ENCODE peak calls at places on chromosomes 12 and 14, in five cellular contexts. S is heart left ventricle, H is tibial nerve, T is transverse colon, V is Peyer's patch. J is an unnamed sample.
A peak's percentile ranks its signal among the peaks of the same experiment; 100 is the strongest.

GRCh38 chr14:104546021-104546491 is 33.5 kb upstream of the C14orf180 start:
- DNase-seq in S (peak; percentile 30), H (no peak), T (no peak), V (peak; percentile 34), J (peak; percentile 11)

GRCh38 chr14:49769171-49769570 is 1.2 kb downstream of the KLHDC2 start:
- DNase-seq in S (no peak), H (no peak), T (peak; percentile 40), V (no peak), J (no peak)

GRCh38 chr12:46368138-46368537 is 4.4 kb downstream of the SLC38A2 start:
- DNase-seq in S (no peak), H (no peak), T (no peak), V (no peak), J (no peak)

GRCh38 chr14:31935406-31935805 is 141.7 kb upstream of the ARHGAP5 start:
- DNase-seq in S (no peak), H (no peak), T (no peak), V (no peak), J (no peak)

GRCh38 chr12:46373303-46374182 is 970 bp upstream of the SLC38A2 start:
- DNase-seq in S (peak; percentile 60), H (peak; percentile 43), T (peak; percentile 55), V (peak; percentile 77), J (peak; percentile 67)

GRCh38 chr14:68619805-68620574 is 172.9 kb downstream of the ZFP36L1 start:
- DNase-seq in S (peak; percentile 83), H (no peak), T (no peak), V (no peak), J (peak; percentile 92)

GRCh38 chr14:90785474-90785873 is 30.8 kb downstream of the TTC7B start:
- DNase-seq in S (peak; percentile 80), H (no peak), T (peak; percentile 31), V (peak; percentile 60), J (no peak)

GRCh38 chr12:4134833-4135597 is 138.5 kb upstream of the CCND2 start:
- DNase-seq in S (no peak), H (no peak), T (no peak), V (no peak), J (no peak)

GRCh38 chr12:132543298-132544172 is 53.6 kb downstream of the FBRSL1 start:
- DNase-seq in S (no peak), H (no peak), T (no peak), V (no peak), J (no peak)

GRCh38 chr12:119016715-119017114 is 35.4 kb downstream of the SRRM4 start:
- DNase-seq in S (no peak), H (no peak), T (no peak), V (no peak), J (no peak)

GRCh38 chr14:102209224-102209966 is 69.7 kb downstream of the WDR20 start:
- DNase-seq in S (peak; percentile 62), H (no peak), T (no peak), V (peak; percentile 40), J (peak; percentile 89)

GRCh38 chr14:105047283-105048016 is 17.8 kb downstream of the GPR132 start:
- DNase-seq in S (no peak), H (no peak), T (no peak), V (no peak), J (peak; percentile 13)

GRCh38 chr12:31728289-31728916 is 418 bp downstream of the AMN1 start:
- DNase-seq in S (peak; percentile 64), H (no peak), T (peak; percentile 62), V (peak; percentile 77), J (peak; percentile 73)

GRCh38 chr14:81801921-81802320 is 268.3 kb upstream of the SEL1L start:
- DNase-seq in S (no peak), H (no peak), T (no peak), V (no peak), J (no peak)

GRCh38 chr12:109154485-109155438 is 38.4 kb downstream of the ACACB start:
- DNase-seq in S (peak; percentile 87), H (peak; percentile 74), T (peak; percentile 87), V (peak; percentile 91), J (peak; percentile 94)
- TF ChIP-seq POLR2A in S (peak; percentile 52), H (peak; percentile 70), T (peak; percentile 67), V (peak; percentile 10), J (peak; percentile 62)

DNA sequence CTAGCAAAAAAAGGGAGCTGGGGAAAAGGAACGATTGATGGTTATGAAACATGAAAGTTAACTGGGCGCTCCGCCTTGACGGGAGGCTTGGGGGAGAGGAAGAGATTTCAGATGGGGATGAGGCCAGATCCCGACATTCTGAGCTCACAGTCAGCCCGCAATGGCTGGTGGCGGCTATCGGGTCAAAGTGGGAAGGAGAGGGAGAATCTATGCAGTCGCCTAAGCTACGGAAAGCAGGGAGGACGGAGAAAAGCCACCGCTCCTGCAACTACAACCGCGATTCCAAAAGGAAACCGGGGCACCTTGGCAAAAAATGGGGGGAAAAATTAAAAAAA is 502 bp downstream of the MPHOSPH9 start:
- DNase-seq in S (no peak), H (no peak), T (no peak), V (no peak), J (no peak)
- H3K4me1 ChIP-seq in S (peaks cover 29% of the 10 kb centered on the region), H (peaks cover 49% of the 10 kb centered on the region), T (peaks cover 53% of the 10 kb centered on the region), V (peaks cover 14% of the 10 kb centered on the region), J (peaks cover 8% of the 10 kb centered on the region)

DNA sequence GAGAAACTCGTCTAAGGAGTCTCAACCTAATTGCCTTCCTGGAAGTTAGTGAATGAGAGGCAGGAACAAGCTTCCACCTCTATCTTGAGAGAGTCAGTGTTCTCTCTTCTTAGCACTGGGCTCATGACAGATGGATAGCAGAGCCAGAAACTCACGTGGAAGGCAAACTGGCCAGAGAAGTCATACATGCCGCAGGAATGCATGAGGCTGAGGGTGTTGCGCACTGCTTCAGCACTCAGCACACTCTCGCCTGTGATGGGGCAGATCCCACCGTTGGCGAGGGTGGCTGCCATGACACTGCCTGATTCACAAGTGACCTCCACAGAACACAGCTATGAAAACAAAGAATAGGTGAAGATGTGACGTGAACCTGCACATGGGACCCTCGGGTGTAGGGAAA is 6.0 kb downstream of the SPRYD4 start:
- DNase-seq in S (peak; percentile 48), H (no peak), T (no peak), V (no peak), J (no peak)
- TF ChIP-seq POLR2A in S (no peak), H (no peak), T (no peak), V (no peak), J (no peak)

GRCh38 chr12:11833174-11833895 is 183.9 kb downstream of the ETV6 start:
- DNase-seq in S (no peak), H (no peak), T (no peak), V (no peak), J (no peak)

GRCh38 chr12:11836282-11836963 is 186.9 kb downstream of the ETV6 start:
- DNase-seq in S (peak; percentile 46), H (no peak), T (peak; percentile 71), V (peak; percentile 88), J (peak; percentile 41)

GRCh38 chr12:11834925-11835324 is 185.5 kb downstream of the ETV6 start:
- DNase-seq in S (no peak), H (no peak), T (no peak), V (no peak), J (no peak)

GRCh38 chr12:11832100-11832499 is 182.6 kb downstream of the ETV6 start:
- DNase-seq in S (no peak), H (no peak), T (no peak), V (no peak), J (no peak)

GRCh38 chr12:11834104-11834812 is 184.8 kb downstream of the ETV6 start:
- DNase-seq in S (no peak), H (no peak), T (no peak), V (no peak), J (no peak)
- H3K4me1 ChIP-seq in S (peaks cover 86% of the 10 kb centered on the region), H (peaks cover 61% of the 10 kb centered on the region), T (peaks cover 91% of the 10 kb centered on the region), V (peaks cover 25% of the 10 kb centered on the region), J (peaks cover 55% of the 10 kb centered on the region)

GRCh38 chr12:121427556-121428055 is 27.7 kb downstream of the RNF34 start:
- DNase-seq in S (no peak), H (no peak), T (no peak), V (no peak), J (no peak)

GRCh38 chr12:121432740-121433476 is 33.0 kb downstream of the RNF34 start:
- DNase-seq in S (no peak), H (no peak), T (no peak), V (no peak), J (no peak)

GRCh38 chr12:121424632-121424992 is 24.7 kb downstream of the RNF34 start:
- DNase-seq in S (no peak), H (no peak), T (no peak), V (no peak), J (no peak)

GRCh38 chr12:121430821-121431415 is 31.0 kb downstream of the RNF34 start:
- DNase-seq in S (no peak), H (no peak), T (no peak), V (no peak), J (no peak)

GRCh38 chr12:121428883-121429282 is 29.0 kb downstream of the RNF34 start:
- DNase-seq in S (no peak), H (no peak), T (no peak), V (no peak), J (no peak)
- TF ChIP-seq POLR2A in S (no peak), H (no peak), T (no peak), V (no peak), J (no peak)

DNA sequence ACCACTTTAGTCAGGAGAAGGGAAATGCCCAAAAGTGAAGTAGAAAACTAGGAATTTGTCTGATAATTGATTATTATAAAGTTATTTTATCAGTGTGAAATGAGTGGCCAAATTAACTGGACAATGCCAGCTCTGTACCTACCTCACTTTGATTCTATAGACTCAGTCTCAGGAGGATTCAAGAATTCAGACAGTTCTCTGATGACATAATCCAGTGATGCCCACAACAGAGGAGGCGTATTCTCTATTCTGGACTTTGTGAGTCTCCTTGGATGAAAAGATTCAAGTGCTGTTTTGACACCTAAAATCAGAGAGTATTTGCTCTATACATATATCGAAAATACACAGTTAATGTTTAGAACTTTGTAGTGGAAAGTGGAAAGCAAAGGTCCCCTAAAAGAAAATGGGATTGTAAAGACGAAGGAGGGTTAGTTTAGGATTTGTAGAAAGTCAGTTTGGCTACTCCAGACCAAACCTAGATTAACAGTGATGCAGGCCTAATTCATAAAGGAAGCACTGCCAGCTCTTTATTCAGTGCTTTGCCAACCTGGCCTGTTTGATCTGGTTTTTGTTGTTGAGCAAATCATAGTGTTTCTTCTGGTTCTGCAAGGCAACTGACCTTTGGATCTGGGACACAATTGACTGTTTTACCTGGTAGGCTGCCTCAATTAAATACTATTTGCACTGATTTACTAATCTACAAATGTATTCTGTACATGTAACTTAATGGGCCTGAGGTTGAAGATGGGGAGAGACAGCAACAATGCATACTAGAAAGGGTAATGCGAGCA is 67.4 kb downstream of the DAD1 start:
- DNase-seq in S (no peak), H (no peak), T (no peak), V (no peak), J (no peak)
- H3K4me1 ChIP-seq in S (peaks cover 11% of the 10 kb centered on the region), H (peaks cover 11% of the 10 kb centered on the region), T (peaks cover 19% of the 10 kb centered on the region), V (peaks cover 13% of the 10 kb centered on the region), J (no peaks in the 10 kb centered on the region)

GRCh38 chr12:122064034-122064777 is 14.3 kb upstream of the MLXIP start:
- DNase-seq in S (peak; percentile 93), H (peak; percentile 41), T (peak; percentile 88), V (peak; percentile 90), J (peak; percentile 82)
- TF ChIP-seq POLR2A in S (no peak), H (no peak), T (no peak), V (no peak), J (no peak)

DNA sequence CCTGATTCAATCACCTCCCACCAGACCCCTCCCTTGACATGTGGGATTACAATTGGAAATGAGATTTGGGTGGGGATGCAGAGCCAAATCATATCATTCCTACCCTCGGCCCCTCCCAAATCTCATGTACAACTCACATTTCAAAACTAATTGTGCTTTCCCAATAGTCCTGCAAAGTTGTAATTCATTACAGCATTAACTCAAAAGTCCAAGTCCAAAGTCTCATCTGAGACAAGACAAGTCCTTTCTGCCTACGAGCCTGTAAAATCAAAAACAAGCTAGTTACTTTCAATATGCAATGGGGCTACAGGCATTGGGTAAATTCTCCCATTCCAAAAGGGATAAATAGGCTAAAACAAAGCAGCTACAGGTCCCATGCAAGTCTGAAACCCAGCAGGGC is 634.6 kb downstream of the SLC6A15 start:
- DNase-seq in S (no peak), H (no peak), T (no peak), V (no peak), J (no peak)
- H3K4me1 ChIP-seq in S (no peaks in the 10 kb centered on the region), H (no peaks in the 10 kb centered on the region), T (no peaks in the 10 kb centered on the region), V (no peaks in the 10 kb centered on the region), J (no peaks in the 10 kb centered on the region)